ENCODE peak calls at places on chromosomes 16 and 17, in nine cellular contexts. I is endothelial cell, T is AG10803, K is left ventricle myocardium inferior, J is right atrium auricular region, Q is neural crest cell, L is Peyer's patch, O is GM12878, X is fibroblast of lung. B is an unnamed sample.

GRCh38 chr17:3663102-3664011 is 5.0 kb downstream of the TAX1BP3 start:
- DNase-seq in I (no peak), O (no peak), L (no peak), K (no peak), J (no peak), T (no peak), Q (no peak), X (no peak), B (no peak)

GRCh38 chr16:27246439-27246838 is 22.1 kb downstream of the NSMCE1 start:
- DNase-seq in O (no peak), L (peak; percentile 41), X (no peak), Q (no peak), J (peak; percentile 52), I (no peak), K (no peak), T (no peak), B (no peak)

GRCh38 chr17:12627177-12627629 is 38.5 kb upstream of the MYOCD start:
- DNase-seq in O (no peak), K (no peak), Q (no peak), X (peak; percentile 98), T (peak; percentile 81), J (no peak), I (no peak), L (no peak), B (peak; percentile 4)

GRCh38 chr17:46057366-46057765 is 58.3 kb downstream of the STH start:
- DNase-seq in X (peak; percentile 64), L (no peak), O (no peak), I (no peak), Q (no peak), J (no peak), K (no peak), T (no peak), B (no peak)

GRCh38 chr17:35002876-35003551 is 22.7 kb downstream of the LIG3 start:
- DNase-seq in I (no peak), J (no peak), Q (no peak), O (no peak), T (no peak), L (no peak), X (peak; percentile 66), K (peak; percentile 57), B (no peak)

GRCh38 chr17:78442648-78443128 is 64.2 kb downstream of the PGS1 start:
- DNase-seq in Q (no peak), T (peak; percentile 54), J (peak; percentile 93), O (no peak), X (no peak), L (peak; percentile 78), I (no peak), K (peak; percentile 64), B (no peak)

GRCh38 chr16:86930001-86930400 is 351.7 kb downstream of the FOXL1 start:
- DNase-seq in L (no peak), Q (no peak), O (no peak), T (no peak), K (no peak), I (no peak), X (peak; percentile 32), J (no peak), B (no peak)

GRCh38 chr16:80285089-80285488 is 255.7 kb upstream of the DYNLRB2 start:
- DNase-seq in K (no peak), T (peak; percentile 89), L (no peak), J (no peak), I (no peak), X (peak; percentile 93), O (no peak), Q (no peak), B (peak; percentile 17)

GRCh38 chr17:76996741-76997694 is 128.8 kb downstream of the MGAT5B start:
- DNase-seq in T (no peak), L (no peak), X (no peak), I (no peak), Q (no peak), J (no peak), K (no peak), O (no peak), B (no peak)

GRCh38 chr16:57617604-57618111 is 10.8 kb upstream of the ADGRG1 start:
- DNase-seq in K (no peak), T (no peak), I (no peak), O (no peak), L (peak; percentile 44), J (no peak), X (no peak), Q (no peak), B (no peak)

GRCh38 chr16:84514874-84515835 is 10.7 kb upstream of the MEAK7 start:
- DNase-seq in T (no peak), I (no peak), K (peak; percentile 30), X (no peak), L (peak; percentile 93), J (no peak), O (peak; percentile 96), Q (no peak), B (no peak)

GRCh38 chr16:87057291-87057881 is 259.8 kb downstream of the C16orf95 start:
- DNase-seq in L (no peak), O (no peak), T (peak; percentile 9), Q (no peak), I (no peak), K (no peak), J (no peak), X (no peak), B (no peak)

GRCh38 chr17:48261297-48261880 is 153.8 kb downstream of the SNX11 start:
- DNase-seq in I (peak; percentile 41), J (no peak), O (no peak), Q (peak; percentile 6), X (no peak), K (no peak), T (peak; percentile 17), L (peak; percentile 59), B (no peak)

GRCh38 chr17:48258317-48258716 is 150.8 kb downstream of the SNX11 start:
- DNase-seq in Q (no peak), O (no peak), T (no peak), K (no peak), I (no peak), J (no peak), X (no peak), L (no peak), B (no peak)

GRCh38 chr17:48254896-48255295 is 147.3 kb downstream of the SNX11 start:
- DNase-seq in X (no peak), L (no peak), K (no peak), I (no peak), J (no peak), Q (no peak), T (no peak), O (no peak), B (no peak)

GRCh38 chr17:48262982-48263586 is 155.5 kb downstream of the SNX11 start:
- DNase-seq in O (no peak), J (no peak), I (no peak), T (peak; percentile 26), X (no peak), Q (no peak), L (no peak), K (no peak), B (peak; percentile 18)

GRCh38 chr17:48259710-48260291 is 152.2 kb downstream of the SNX11 start:
- DNase-seq in O (no peak), T (peak; percentile 43), X (peak; percentile 16), Q (no peak), L (peak; percentile 52), K (no peak), I (no peak), J (no peak), B (peak; percentile 34)
- TF ChIP-seq CTCF in O (peak; percentile 47), T (peak; percentile 66), X (peak; percentile 66), Q (peak; percentile 69), L (no peak), K (peak; percentile 65), I (peak; percentile 60), J (peak; percentile 56), B (peak; percentile 77)

DNA sequence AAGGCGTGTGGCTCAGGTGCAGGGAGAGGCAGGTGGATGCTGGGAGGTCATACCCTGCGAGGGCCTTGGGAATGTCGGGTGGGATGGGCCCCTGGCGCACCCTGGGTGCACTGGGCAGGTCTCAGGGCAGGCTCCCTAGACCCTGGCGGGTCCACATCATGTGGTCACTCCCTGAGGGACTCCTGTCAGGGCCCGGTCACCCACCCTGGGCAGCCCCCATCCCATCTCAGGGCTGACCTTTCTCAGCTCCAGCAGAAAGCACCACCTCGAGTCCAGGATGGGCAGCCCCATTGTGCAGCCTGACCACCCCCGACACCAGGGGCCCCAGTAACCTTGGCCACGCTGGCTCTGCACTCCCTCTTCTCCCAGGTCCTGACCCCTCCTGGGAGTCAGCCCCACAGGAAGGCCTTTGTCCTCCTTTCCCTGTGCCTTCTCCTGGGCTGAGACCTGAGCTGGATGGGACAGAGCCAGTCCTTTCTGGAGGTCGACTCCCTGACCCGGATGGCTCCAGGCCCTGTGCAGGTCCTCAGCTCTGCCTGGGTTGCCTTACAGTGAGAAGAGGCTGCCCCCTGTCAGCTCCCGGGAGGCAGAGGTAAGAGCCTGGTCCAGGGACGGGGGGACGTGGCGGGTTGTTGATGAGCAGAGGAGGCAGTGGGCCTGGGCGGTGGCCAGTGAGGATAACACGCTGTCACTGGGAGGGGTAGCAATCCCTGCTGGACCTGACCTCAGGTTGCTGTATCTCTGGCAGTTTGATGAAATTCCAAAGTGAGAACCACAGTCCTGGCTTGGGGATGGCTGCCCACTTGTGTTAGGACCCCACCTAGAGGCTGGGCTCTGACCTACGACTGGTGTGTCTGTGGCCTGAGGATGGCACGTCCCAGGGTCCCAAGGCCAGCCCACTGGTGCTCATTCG is 77.9 kb downstream of the GOSR1 start:
- DNase-seq in O (no peak), Q (no peak), I (peak; percentile 45), L (peak; percentile 39), J (peak; percentile 56), K (no peak), X (no peak), T (peak; percentile 28), B (no peak)
- TF ChIP-seq CTCF in O (peak; percentile 30), Q (no peak), I (no peak), L (no peak), J (peak; percentile 38), K (peak; percentile 51), X (peak; percentile 20), T (peak; percentile 40), B (no peak)

GRCh38 chr17:2511462-2512369 is at the start of gene METTL16:
- DNase-seq in X (peak; percentile 99), K (peak; percentile 98), T (peak; percentile 99), J (peak; percentile 99), L (peak; percentile 100), I (peak; percentile 93), Q (peak; percentile 94), O (peak; percentile 96), B (peak; percentile 98)
- TF ChIP-seq CTCF in X (no peak), K (no peak), T (no peak), J (no peak), L (no peak), I (no peak), Q (no peak), O (no peak), B (no peak)

GRCh38 chr16:78297066-78297666 is 197.7 kb downstream of the WWOX start:
- DNase-seq in O (no peak), Q (no peak), X (peak; percentile 12), J (no peak), L (no peak), K (no peak), I (no peak), T (no peak), B (no peak)

GRCh38 chr16:78303946-78304345 is 204.5 kb downstream of the WWOX start:
- DNase-seq in I (no peak), Q (no peak), O (no peak), K (no peak), L (no peak), X (no peak), J (no peak), T (no peak), B (no peak)

GRCh38 chr16:78298986-78299385 is 199.5 kb downstream of the WWOX start:
- DNase-seq in I (no peak), J (no peak), O (no peak), T (no peak), X (peak; percentile 30), K (no peak), Q (no peak), L (no peak), B (no peak)

GRCh38 chr16:78294538-78295225 is 195.2 kb downstream of the WWOX start:
- DNase-seq in Q (no peak), K (no peak), O (no peak), L (no peak), X (no peak), T (no peak), I (no peak), J (no peak), B (no peak)

GRCh38 chr16:78300469-78300868 is 201.0 kb downstream of the WWOX start:
- DNase-seq in I (no peak), J (no peak), O (no peak), Q (no peak), T (no peak), X (no peak), L (no peak), K (no peak), B (no peak)
- TF ChIP-seq CTCF in I (no peak), J (no peak), O (no peak), Q (no peak), T (no peak), X (no peak), L (no peak), K (no peak), B (no peak)